ENCODE peak calls at places on chromosomes 13 and 19, in eight cellular contexts. L, X, T, U, E, I, C and Z are unnamed samples.

GRCh38 chr19:34669305-34669704 is 7.7 kb downstream of the SCGB2B2 start:
- DNase-seq in L (no peak), X (peak), T (no peak), U (no peak), E (no peak), I (no peak), C (no peak), Z (no peak)

GRCh38 chr19:55474269-55475265 is 1.9 kb upstream of the ZNF628 start:
- DNase-seq in L (no peak), X (no peak), T (no peak), U (no peak), E (peak), I (no peak), C (no peak), Z (no peak)

GRCh38 chr13:25848822-25849740 is 202.7 kb downstream of the SHISA2 start:
- DNase-seq in L (no peak), X (no peak), T (no peak), U (no peak), E (no peak), I (no peak), C (no peak), Z (no peak)

GRCh38 chr13:38954844-38955243 is 35.8 kb downstream of the STOML3 start:
- DNase-seq in L (no peak), X (no peak), T (no peak), U (no peak), E (no peak), I (peak), C (no peak), Z (no peak)

GRCh38 chr19:29457413-29457812 is 68.4 kb upstream of the VSTM2B start:
- DNase-seq in L (no peak), X (no peak), T (no peak), U (no peak), E (no peak), I (no peak), C (no peak), Z (no peak)

GRCh38 chr13:29847501-29847983 is 2.9 kb downstream of the UBL3 start:
- DNase-seq in L (no peak), X (no peak), T (no peak), U (no peak), E (peak), I (peak), C (no peak), Z (peak)

GRCh38 chr19:55694656-55695491 is 19.8 kb downstream of the EPN1 start:
- DNase-seq in L (no peak), X (peak), T (no peak), U (no peak), E (no peak), I (no peak), C (no peak), Z (no peak)

GRCh38 chr13:67023088-67023893 is 206.8 kb downstream of the PCDH9 start:
- DNase-seq in L (no peak), X (no peak), T (no peak), U (peak), E (peak), I (peak), C (no peak), Z (no peak)